ENCODE peak calls at places on chromosomes 13 and 19, in four cellular contexts. G is CD4-positive, CD25-positive, alpha-beta regulatory T cell; B is foreskin fibroblast; P is kidney glomerular epithelial cell. K is an unnamed sample.

GRCh38 chr19:52896431-52897148 is 845 bp downstream of the ZNF320 start:
- DNase-seq in P (no peak), B (peak; percentile 45), G (no peak), K (peak; percentile 2)

GRCh38 chr13:67048793-67049150 is 181.4 kb downstream of the PCDH9 start:
- DNase-seq in P (peak; percentile 58), G (no peak), B (peak; percentile 78), K (peak; percentile 9)

GRCh38 chr13:79775830-79776229 is 294.9 kb downstream of the NDFIP2 start:
- DNase-seq in P (peak; percentile 71), G (no peak), B (peak; percentile 90), K (peak; percentile 52)

GRCh38 chr19:34601071-34601470 is 75.9 kb downstream of the SCGB2B2 start:
- DNase-seq in P (no peak), G (no peak), B (no peak), K (no peak)

GRCh38 chr19:18995804-18996241 is 37.5 kb downstream of the SUGP2 start:
- DNase-seq in B (peak; percentile 93), G (peak; percentile 44), P (peak; percentile 62), K (peak; percentile 41)

GRCh38 chr19:11024259-11024658 is 63.4 kb downstream of the SMARCA4 start:
- DNase-seq in B (peak; percentile 33), G (no peak), P (no peak), K (no peak)

GRCh38 chr13:26965976-26966375 is 205.4 kb upstream of the GPR12 start:
- DNase-seq in G (no peak), B (peak; percentile 55), P (no peak), K (no peak)

GRCh38 chr13:59266478-59267063 is 897.2 kb downstream of the DIAPH3 start:
- DNase-seq in P (peak; percentile 4), G (no peak), B (no peak), K (no peak)

GRCh38 chr13:41496420-41497234 is 39.3 kb downstream of the RGCC start:
- DNase-seq in P (no peak), B (peak; percentile 77), G (no peak), K (no peak)

GRCh38 chr19:33569822-33570221 is 48.2 kb upstream of the PEPD start:
- DNase-seq in P (no peak), B (no peak), G (no peak), K (no peak)

GRCh38 chr19:32201211-32201610 is 144.2 kb upstream of the ZNF507 start:
- DNase-seq in B (no peak), G (no peak), P (no peak), K (no peak)

GRCh38 chr19:50455992-50456391 is 20.3 kb upstream of the EMC10 start:
- DNase-seq in B (no peak), G (no peak), P (no peak), K (no peak)

GRCh38 chr13:102291587-102292218 is 110.1 kb downstream of the FGF14 start:
- DNase-seq in B (peak; percentile 51), P (no peak), G (no peak), K (no peak)

GRCh38 chr19:9806781-9807180 is 12.1 kb downstream of the FBXL12 start:
- DNase-seq in G (no peak), B (no peak), P (no peak), K (no peak)

GRCh38 chr13:44842158-44842557 is 147.1 kb downstream of the NUFIP1 start:
- DNase-seq in G (no peak), P (no peak), B (peak; percentile 69), K (no peak)

GRCh38 chr13:74306496-74306895 is 172.3 kb upstream of the KLF12 start:
- DNase-seq in B (peak; percentile 71), G (no peak), P (no peak), K (no peak)

GRCh38 chr13:68304287-68304893 is 1074.3 kb upstream of the PCDH9 start:
- DNase-seq in P (peak; percentile 21), B (no peak), G (no peak), K (no peak)

GRCh38 chr13:41622545-41623429 is 165.4 kb downstream of the RGCC start:
- DNase-seq in B (peak; percentile 88), G (no peak), P (no peak), K (no peak)

GRCh38 chr13:70188567-70188966 is 80.3 kb upstream of the KLHL1 start:
- DNase-seq in P (peak; percentile 88), B (no peak), G (no peak), K (no peak)

GRCh38 chr13:114032121-114032799 is 58.4 kb upstream of the C13orf46 start:
- DNase-seq in G (no peak), P (peak; percentile 83), B (peak; percentile 82), K (no peak)

GRCh38 chr13:21043898-21044297 is 17.5 kb downstream of the LATS2 start:
- DNase-seq in G (no peak), B (peak; percentile 89), P (no peak), K (no peak)

GRCh38 chr19:23817519-23817918 is 58.8 kb upstream of the ZNF681 start:
- DNase-seq in P (no peak), G (peak; percentile 51), B (peak; percentile 2), K (peak; percentile 22)

GRCh38 chr13:99352351-99353271 is 45.4 kb upstream of the GPR183 start:
- DNase-seq in G (no peak), P (no peak), B (no peak), K (no peak)

GRCh38 chr13:114021464-114022308 is 47.8 kb upstream of the C13orf46 start:
- DNase-seq in G (no peak), B (no peak), P (no peak), K (no peak)

K was measured in foreskin keratinocyte.